ENCODE peak calls at places on chromosomes 3 and 15, in six cellular contexts. M, Q, I, C, F and Z are unnamed samples.

GRCh38 chr3:171125010-171125409 is 98.5 kb upstream of the SLC2A2 start:
- DNase-seq in M (peak), Q (no peak), I (no peak), C (no peak), F (peak), Z (no peak)

GRCh38 chr3:195004512-195005250 is 266.3 kb downstream of the XXYLT1 start:
- DNase-seq in M (no peak), Q (no peak), I (no peak), C (no peak), F (no peak), Z (no peak)

GRCh38 chr15:75947117-75947516 is 43.4 kb downstream of the FBXO22 start:
- DNase-seq in M (peak), Q (no peak), I (no peak), C (no peak), F (peak), Z (no peak)

GRCh38 chr3:72814308-72814707 is 33.9 kb downstream of the SHQ1 start:
- DNase-seq in M (no peak), Q (no peak), I (no peak), C (no peak), F (no peak), Z (no peak)

GRCh38 chr15:73727330-73728018 is 25.7 kb downstream of the INSYN1 start:
- DNase-seq in M (peak), Q (no peak), I (no peak), C (no peak), F (peak), Z (no peak)

GRCh38 chr15:45276851-45277250 is 24.8 kb downstream of the SLC28A2 start:
- DNase-seq in M (peak), Q (no peak), I (no peak), C (no peak), F (peak), Z (peak)

GRCh38 chr3:150216041-150216811 is 191.9 kb upstream of the TSC22D2 start:
- DNase-seq in M (peak), Q (no peak), I (no peak), C (no peak), F (peak), Z (peak)

GRCh38 chr15:65101891-65102708 is 12.9 kb downstream of the UBAP1L start:
- DNase-seq in M (no peak), Q (no peak), I (peak), C (no peak), F (no peak), Z (no peak)

GRCh38 chr15:83200162-83200561 is 7.5 kb downstream of the HDGFL3 start:
- DNase-seq in M (peak), Q (no peak), I (no peak), C (no peak), F (peak), Z (no peak)

GRCh38 chr3:128274837-128275236 is 121.6 kb downstream of the EEFSEC start:
- DNase-seq in M (peak), Q (no peak), I (peak), C (no peak), F (peak), Z (peak)

GRCh38 chr3:23999012-23999641 is 54.0 kb downstream of the NR1D2 start:
- DNase-seq in M (peak), Q (peak), I (peak), C (peak), F (peak), Z (peak)

GRCh38 chr15:65528461-65529060 is 1.7 kb upstream of the HACD3 start:
- DNase-seq in M (no peak), Q (no peak), I (no peak), C (no peak), F (no peak), Z (no peak)

GRCh38 chr3:16937421-16937820 is 52.7 kb downstream of the PLCL2 start:
- DNase-seq in M (no peak), Q (no peak), I (no peak), C (no peak), F (no peak), Z (no peak)
- H2BK120ac ChIP-seq in M (no peak), Q (no peak), I (no peak), C (no peak), F (no peak), Z (no peak)

DNA sequence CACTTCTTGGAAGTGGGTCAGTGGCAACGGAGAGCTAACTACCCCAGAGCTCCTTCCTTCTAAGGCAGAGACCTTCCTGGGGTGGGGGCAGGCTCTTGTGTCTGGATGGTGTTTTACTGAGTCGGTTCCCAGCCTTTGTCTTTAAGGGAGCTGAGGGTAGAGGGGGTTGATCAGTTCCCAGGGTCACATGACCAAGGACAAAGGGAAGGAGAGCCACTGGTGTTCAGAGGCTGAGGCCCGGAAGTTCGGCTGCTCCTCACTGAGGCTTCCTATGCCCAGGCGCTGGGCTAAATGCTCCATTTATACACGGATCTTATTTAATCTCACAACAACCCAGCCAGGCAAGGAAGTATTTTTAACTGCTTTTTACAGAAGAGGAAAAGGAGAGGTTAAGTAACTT is 21.0 kb downstream of the EPHB3 start:
- DNase-seq in M (no peak), Q (no peak), I (peak), C (no peak), F (peak), Z (peak)
- H2BK120ac ChIP-seq in M (no peak), Q (no peak), I (no peak), C (peak), F (peak), Z (no peak)

GRCh38 chr3:52088445-52089367 is 32.3 kb upstream of the DUSP7 start:
- DNase-seq in M (peak), Q (no peak), I (no peak), C (peak), F (peak), Z (no peak)
- H2BK120ac ChIP-seq in M (peak), Q (no peak), I (no peak), C (no peak), F (peak), Z (no peak)

GRCh38 chr3:169512991-169513390 is 150.5 kb downstream of the MECOM start:
- DNase-seq in M (no peak), Q (no peak), I (no peak), C (no peak), F (no peak), Z (no peak)

GRCh38 chr3:169508426-169508825 is 155.1 kb downstream of the MECOM start:
- DNase-seq in M (no peak), Q (no peak), I (no peak), C (no peak), F (no peak), Z (no peak)

GRCh38 chr3:169509359-169509758 is 154.2 kb downstream of the MECOM start:
- DNase-seq in M (no peak), Q (no peak), I (no peak), C (no peak), F (no peak), Z (no peak)

GRCh38 chr3:169510378-169510777 is 153.1 kb downstream of the MECOM start:
- DNase-seq in M (no peak), Q (no peak), I (no peak), C (no peak), F (no peak), Z (peak)

DNA sequence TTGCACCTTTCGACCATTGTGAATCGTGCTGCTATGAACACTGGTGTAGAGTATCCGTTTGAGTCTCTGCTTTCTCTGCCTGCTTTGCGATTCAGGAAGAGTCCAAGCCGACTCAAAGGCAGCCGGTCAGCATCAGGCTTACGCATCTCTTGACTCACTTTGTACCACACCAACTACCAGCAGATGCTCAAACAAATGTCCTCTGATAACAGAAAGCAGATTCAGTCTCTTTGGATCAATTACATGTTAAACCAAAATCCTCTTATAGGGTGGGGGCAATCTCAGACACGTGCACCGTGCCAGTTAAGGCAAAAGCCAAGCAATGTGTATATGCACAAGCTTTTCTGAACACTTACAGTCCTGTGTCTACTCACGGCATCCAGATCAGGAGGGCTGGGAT is 153.7 kb downstream of the MECOM start:
- DNase-seq in M (no peak), Q (no peak), I (no peak), C (no peak), F (no peak), Z (peak)
- H2BK120ac ChIP-seq in M (no peak), Q (no peak), I (no peak), C (no peak), F (no peak), Z (no peak)